ENCODE peak calls at places on chromosome 11, in ten cellular contexts. One of them, this sample, is unnamed.
A peak's percentile ranks its signal among the peaks of the same experiment; 100 is the strongest.

GRCh38 chr11:7595016-7595869 is 78.1 kb downstream of the CYB5R2 start:
- DNase-seq in lung: no peak
- DNase-seq in transverse colon: no peak
- DNase-seq in coronary artery: peak; percentile 47
- DNase-seq in WERI-Rb-1: peak; percentile 54
- DNase-seq in astrocyte of the cerebellum: no peak
- DNase-seq in PC-9: no peak
- DNase-seq in fibroblast of lung: peak; percentile 63
- DNase-seq in fibroblast of pulmonary artery: no peak
- DNase-seq in endothelial cell of umbilical vein: no peak
- DNase-seq in this sample: peak; percentile 78

GRCh38 chr11:17399236-17399635 is 10.8 kb upstream of the KCNJ11 start:
- DNase-seq in lung: no peak
- DNase-seq in transverse colon: no peak
- DNase-seq in coronary artery: no peak
- DNase-seq in WERI-Rb-1: no peak
- DNase-seq in astrocyte of the cerebellum: no peak
- DNase-seq in PC-9: no peak
- DNase-seq in fibroblast of lung: no peak
- DNase-seq in fibroblast of pulmonary artery: no peak
- DNase-seq in endothelial cell of umbilical vein: no peak
- DNase-seq in this sample: no peak

GRCh38 chr11:12216100-12216499 is 105.7 kb downstream of the MICAL2 start:
- DNase-seq in lung: no peak
- DNase-seq in transverse colon: no peak
- DNase-seq in coronary artery: no peak
- DNase-seq in WERI-Rb-1: no peak
- DNase-seq in astrocyte of the cerebellum: no peak
- DNase-seq in PC-9: no peak
- DNase-seq in fibroblast of lung: no peak
- DNase-seq in fibroblast of pulmonary artery: no peak
- DNase-seq in endothelial cell of umbilical vein: no peak
- DNase-seq in this sample: no peak

GRCh38 chr11:119417726-119418540 is 5.0 kb downstream of the THY1 start:
- DNase-seq in lung: no peak
- DNase-seq in transverse colon: no peak
- DNase-seq in coronary artery: no peak
- DNase-seq in WERI-Rb-1: no peak
- DNase-seq in astrocyte of the cerebellum: peak; percentile 86
- DNase-seq in PC-9: peak; percentile 48
- DNase-seq in fibroblast of lung: peak; percentile 68
- DNase-seq in fibroblast of pulmonary artery: peak; percentile 70
- DNase-seq in endothelial cell of umbilical vein: no peak
- DNase-seq in this sample: peak; percentile 82

GRCh38 chr11:65539401-65540289 is 14.8 kb downstream of the SCYL1 start:
- DNase-seq in lung: no peak
- DNase-seq in transverse colon: peak; percentile 89
- DNase-seq in coronary artery: peak; percentile 78
- DNase-seq in WERI-Rb-1: no peak
- DNase-seq in astrocyte of the cerebellum: no peak
- DNase-seq in PC-9: no peak
- DNase-seq in fibroblast of lung: no peak
- DNase-seq in fibroblast of pulmonary artery: no peak
- DNase-seq in endothelial cell of umbilical vein: no peak
- DNase-seq in this sample: no peak

GRCh38 chr11:121870202-121871045 is 245.6 kb downstream of the BLID start:
- DNase-seq in lung: no peak
- DNase-seq in transverse colon: no peak
- DNase-seq in coronary artery: no peak
- DNase-seq in WERI-Rb-1: no peak
- DNase-seq in astrocyte of the cerebellum: no peak
- DNase-seq in PC-9: no peak
- DNase-seq in fibroblast of lung: peak; percentile 28
- DNase-seq in fibroblast of pulmonary artery: no peak
- DNase-seq in endothelial cell of umbilical vein: no peak
- DNase-seq in this sample: peak; percentile 49

GRCh38 chr11:29518389-29519174 is 498.2 kb downstream of the KCNA4 start:
- DNase-seq in lung: no peak
- DNase-seq in transverse colon: no peak
- DNase-seq in coronary artery: no peak
- DNase-seq in WERI-Rb-1: peak; percentile 22
- DNase-seq in astrocyte of the cerebellum: no peak
- DNase-seq in PC-9: peak; percentile 6
- DNase-seq in fibroblast of lung: no peak
- DNase-seq in fibroblast of pulmonary artery: peak; percentile 62
- DNase-seq in endothelial cell of umbilical vein: no peak
- DNase-seq in this sample: peak; percentile 34

GRCh38 chr11:6571434-6572008 is 31.9 kb downstream of the RRP8 start:
- DNase-seq in lung: no peak
- DNase-seq in transverse colon: no peak
- DNase-seq in coronary artery: no peak
- DNase-seq in WERI-Rb-1: no peak
- DNase-seq in astrocyte of the cerebellum: no peak
- DNase-seq in PC-9: no peak
- DNase-seq in fibroblast of lung: no peak
- DNase-seq in fibroblast of pulmonary artery: no peak
- DNase-seq in endothelial cell of umbilical vein: no peak
- DNase-seq in this sample: no peak

GRCh38 chr11:2930705-2931415 is 1.6 kb upstream of the PHLDA2 start:
- DNase-seq in lung: peak; percentile 89
- DNase-seq in transverse colon: peak; percentile 93
- DNase-seq in coronary artery: no peak
- DNase-seq in WERI-Rb-1: peak; percentile 88
- DNase-seq in astrocyte of the cerebellum: no peak
- DNase-seq in PC-9: peak; percentile 87
- DNase-seq in fibroblast of lung: peak; percentile 28
- DNase-seq in fibroblast of pulmonary artery: peak; percentile 49
- DNase-seq in endothelial cell of umbilical vein: peak; percentile 68
- DNase-seq in this sample: peak; percentile 53

GRCh38 chr11:106077609-106078517 is at the start of gene AASDHPPT:
- DNase-seq in lung: no peak
- DNase-seq in transverse colon: no peak
- DNase-seq in coronary artery: no peak
- DNase-seq in WERI-Rb-1: peak; percentile 16
- DNase-seq in astrocyte of the cerebellum: no peak
- DNase-seq in PC-9: no peak
- DNase-seq in fibroblast of lung: peak; percentile 64
- DNase-seq in fibroblast of pulmonary artery: peak; percentile 36
- DNase-seq in endothelial cell of umbilical vein: peak; percentile 79
- DNase-seq in this sample: peak; percentile 62

GRCh38 chr11:126308271-126308671 is 4.4 kb downstream of the DCPS start:
- DNase-seq in lung: no peak
- DNase-seq in transverse colon: no peak
- DNase-seq in coronary artery: no peak
- DNase-seq in WERI-Rb-1: no peak
- DNase-seq in astrocyte of the cerebellum: no peak
- DNase-seq in PC-9: no peak
- DNase-seq in fibroblast of lung: no peak
- DNase-seq in fibroblast of pulmonary artery: no peak
- DNase-seq in endothelial cell of umbilical vein: no peak
- DNase-seq in this sample: no peak

GRCh38 chr11:112558691-112559090 is 298.0 kb upstream of the PLET1 start:
- DNase-seq in lung: no peak
- DNase-seq in transverse colon: no peak
- DNase-seq in coronary artery: no peak
- DNase-seq in WERI-Rb-1: no peak
- DNase-seq in astrocyte of the cerebellum: no peak
- DNase-seq in PC-9: no peak
- DNase-seq in fibroblast of lung: peak; percentile 29
- DNase-seq in fibroblast of pulmonary artery: peak; percentile 46
- DNase-seq in endothelial cell of umbilical vein: no peak
- DNase-seq in this sample: peak; percentile 41

GRCh38 chr11:117222991-117223740 is 8.7 kb downstream of the PCSK7 start:
- DNase-seq in lung: no peak
- DNase-seq in transverse colon: no peak
- DNase-seq in coronary artery: peak; percentile 72
- DNase-seq in WERI-Rb-1: no peak
- DNase-seq in astrocyte of the cerebellum: no peak
- DNase-seq in PC-9: no peak
- DNase-seq in fibroblast of lung: no peak
- DNase-seq in fibroblast of pulmonary artery: no peak
- DNase-seq in endothelial cell of umbilical vein: no peak
- DNase-seq in this sample: no peak

GRCh38 chr11:12581923-12582322 is 92.3 kb upstream of the TEAD1 start:
- DNase-seq in lung: peak; percentile 77
- DNase-seq in transverse colon: no peak
- DNase-seq in coronary artery: no peak
- DNase-seq in WERI-Rb-1: peak; percentile 10
- DNase-seq in astrocyte of the cerebellum: peak; percentile 37
- DNase-seq in PC-9: peak; percentile 43
- DNase-seq in fibroblast of lung: peak; percentile 18
- DNase-seq in fibroblast of pulmonary artery: peak; percentile 53
- DNase-seq in endothelial cell of umbilical vein: peak; percentile 3
- DNase-seq in this sample: peak; percentile 72

GRCh38 chr11:32435511-32435946 is at the start of gene WT1:
- DNase-seq in lung: no peak
- DNase-seq in transverse colon: no peak
- DNase-seq in coronary artery: no peak
- DNase-seq in WERI-Rb-1: no peak
- DNase-seq in astrocyte of the cerebellum: no peak
- DNase-seq in PC-9: no peak
- DNase-seq in fibroblast of lung: no peak
- DNase-seq in fibroblast of pulmonary artery: peak; percentile 86
- DNase-seq in endothelial cell of umbilical vein: no peak
- DNase-seq in this sample: peak; percentile 61

GRCh38 chr11:32435947-32436750 is 810 bp upstream of the WT1 start:
- DNase-seq in lung: no peak
- DNase-seq in transverse colon: no peak
- DNase-seq in coronary artery: no peak
- DNase-seq in WERI-Rb-1: no peak
- DNase-seq in astrocyte of the cerebellum: no peak
- DNase-seq in PC-9: no peak
- DNase-seq in fibroblast of lung: no peak
- DNase-seq in fibroblast of pulmonary artery: peak; percentile 76
- DNase-seq in endothelial cell of umbilical vein: no peak
- DNase-seq in this sample: peak; percentile 59

GRCh38 chr11:32434116-32434386 is 1.3 kb downstream of the WT1 start:
- DNase-seq in lung: no peak
- DNase-seq in transverse colon: no peak
- DNase-seq in coronary artery: no peak
- DNase-seq in WERI-Rb-1: no peak
- DNase-seq in astrocyte of the cerebellum: no peak
- DNase-seq in PC-9: no peak
- DNase-seq in fibroblast of lung: no peak
- DNase-seq in fibroblast of pulmonary artery: no peak
- DNase-seq in endothelial cell of umbilical vein: no peak
- DNase-seq in this sample: no peak

GRCh38 chr11:32434387-32435151 is 770 bp downstream of the WT1 start:
- DNase-seq in lung: no peak
- DNase-seq in transverse colon: no peak
- DNase-seq in coronary artery: no peak
- DNase-seq in WERI-Rb-1: no peak
- DNase-seq in astrocyte of the cerebellum: no peak
- DNase-seq in PC-9: no peak
- DNase-seq in fibroblast of lung: no peak
- DNase-seq in fibroblast of pulmonary artery: peak; percentile 88
- DNase-seq in endothelial cell of umbilical vein: no peak
- DNase-seq in this sample: peak; percentile 75

GRCh38 chr11:32435152-32435480 is 223 bp downstream of the WT1 start:
- DNase-seq in lung: no peak
- DNase-seq in transverse colon: no peak
- DNase-seq in coronary artery: no peak
- DNase-seq in WERI-Rb-1: no peak
- DNase-seq in astrocyte of the cerebellum: no peak
- DNase-seq in PC-9: no peak
- DNase-seq in fibroblast of lung: no peak
- DNase-seq in fibroblast of pulmonary artery: peak; percentile 66
- DNase-seq in endothelial cell of umbilical vein: no peak
- DNase-seq in this sample: peak; percentile 62
- H3K4me3 ChIP-seq in lung: no peak overlapping the region
- H3K4me3 ChIP-seq in transverse colon: peak overlapping the region; percentile 20
- H3K4me3 ChIP-seq in coronary artery: peak overlapping the region; percentile 69
- H3K4me3 ChIP-seq in WERI-Rb-1: peak overlapping the region; percentile 13
- H3K4me3 ChIP-seq in astrocyte of the cerebellum: no peak overlapping the region
- H3K4me3 ChIP-seq in PC-9: no peak overlapping the region
- H3K4me3 ChIP-seq in fibroblast of lung: no peak overlapping the region
- H3K4me3 ChIP-seq in fibroblast of pulmonary artery: peak overlapping the region; percentile 72
- H3K4me3 ChIP-seq in endothelial cell of umbilical vein: no peak overlapping the region
- H3K4me3 ChIP-seq in this sample: peak overlapping the region; percentile 62

GRCh38 chr11:61592176-61592575 is 11.3 kb upstream of the SYT7 start:
- DNase-seq in lung: no peak
- DNase-seq in transverse colon: no peak
- DNase-seq in coronary artery: no peak
- DNase-seq in WERI-Rb-1: no peak
- DNase-seq in astrocyte of the cerebellum: no peak
- DNase-seq in PC-9: no peak
- DNase-seq in fibroblast of lung: no peak
- DNase-seq in fibroblast of pulmonary artery: no peak
- DNase-seq in endothelial cell of umbilical vein: no peak
- DNase-seq in this sample: no peak
- H3K4me3 ChIP-seq in lung: no peak overlapping the region
- H3K4me3 ChIP-seq in transverse colon: no peak overlapping the region
- H3K4me3 ChIP-seq in coronary artery: no peak overlapping the region
- H3K4me3 ChIP-seq in WERI-Rb-1: no peak overlapping the region
- H3K4me3 ChIP-seq in astrocyte of the cerebellum: no peak overlapping the region
- H3K4me3 ChIP-seq in PC-9: no peak overlapping the region
- H3K4me3 ChIP-seq in fibroblast of lung: no peak overlapping the region
- H3K4me3 ChIP-seq in fibroblast of pulmonary artery: no peak overlapping the region
- H3K4me3 ChIP-seq in endothelial cell of umbilical vein: no peak overlapping the region
- H3K4me3 ChIP-seq in this sample: no peak overlapping the region

DNA sequence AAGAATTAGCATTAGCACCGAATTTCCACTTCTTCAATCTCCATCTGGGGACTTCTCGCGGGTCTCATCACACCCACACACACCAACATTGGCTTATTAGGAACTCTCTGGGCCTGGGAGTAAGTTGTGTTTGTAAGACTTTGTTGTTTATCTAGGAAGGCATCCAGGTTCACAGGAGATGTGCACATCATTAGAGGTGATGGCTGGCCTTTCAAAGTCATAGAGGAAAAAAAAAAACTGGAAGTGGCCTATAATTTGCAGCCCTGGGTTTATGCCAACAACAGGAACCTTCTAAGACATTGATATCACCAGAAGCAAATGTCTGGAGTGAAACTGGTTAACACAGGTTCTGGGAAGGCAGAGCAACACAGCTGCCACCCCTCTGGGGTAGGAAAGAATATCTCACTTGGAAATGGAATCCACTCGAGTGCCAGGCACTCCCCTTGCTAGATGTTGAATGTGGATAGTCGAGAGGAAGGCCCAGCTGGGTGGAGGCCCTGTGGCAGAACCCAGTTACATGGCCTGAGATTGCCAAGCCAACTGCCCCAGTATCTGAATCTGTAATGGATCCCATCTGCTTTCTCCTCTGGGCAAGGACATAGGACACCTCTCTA is 84.4 kb downstream of the TRAF6 start:
- DNase-seq in lung: no peak
- DNase-seq in transverse colon: no peak
- DNase-seq in coronary artery: no peak
- DNase-seq in WERI-Rb-1: no peak
- DNase-seq in astrocyte of the cerebellum: no peak
- DNase-seq in PC-9: no peak
- DNase-seq in fibroblast of lung: peak; percentile 23
- DNase-seq in fibroblast of pulmonary artery: peak; percentile 44
- DNase-seq in endothelial cell of umbilical vein: peak; percentile 24
- DNase-seq in this sample: peak; percentile 68
- H3K4me3 ChIP-seq in lung: no peak overlapping the region
- H3K4me3 ChIP-seq in transverse colon: no peak overlapping the region
- H3K4me3 ChIP-seq in coronary artery: no peak overlapping the region
- H3K4me3 ChIP-seq in WERI-Rb-1: no peak overlapping the region
- H3K4me3 ChIP-seq in astrocyte of the cerebellum: no peak overlapping the region
- H3K4me3 ChIP-seq in PC-9: no peak overlapping the region
- H3K4me3 ChIP-seq in fibroblast of lung: no peak overlapping the region
- H3K4me3 ChIP-seq in fibroblast of pulmonary artery: no peak overlapping the region
- H3K4me3 ChIP-seq in endothelial cell of umbilical vein: no peak overlapping the region
- H3K4me3 ChIP-seq in this sample: no peak overlapping the region

GRCh38 chr11:15843309-15843857 is 513.0 kb downstream of the SOX6 start:
- DNase-seq in lung: no peak
- DNase-seq in transverse colon: no peak
- DNase-seq in coronary artery: no peak
- DNase-seq in WERI-Rb-1: no peak
- DNase-seq in astrocyte of the cerebellum: peak; percentile 73
- DNase-seq in PC-9: no peak
- DNase-seq in fibroblast of lung: peak; percentile 17
- DNase-seq in fibroblast of pulmonary artery: peak; percentile 28
- DNase-seq in endothelial cell of umbilical vein: peak; percentile 64
- DNase-seq in this sample: peak; percentile 45
- H3K4me3 ChIP-seq in lung: no peak overlapping the region
- H3K4me3 ChIP-seq in transverse colon: no peak overlapping the region
- H3K4me3 ChIP-seq in coronary artery: no peak overlapping the region
- H3K4me3 ChIP-seq in WERI-Rb-1: no peak overlapping the region
- H3K4me3 ChIP-seq in astrocyte of the cerebellum: no peak overlapping the region
- H3K4me3 ChIP-seq in PC-9: no peak overlapping the region
- H3K4me3 ChIP-seq in fibroblast of lung: no peak overlapping the region
- H3K4me3 ChIP-seq in fibroblast of pulmonary artery: no peak overlapping the region
- H3K4me3 ChIP-seq in endothelial cell of umbilical vein: no peak overlapping the region
- H3K4me3 ChIP-seq in this sample: no peak overlapping the region

This sample was measured in cardiac fibroblast.